ENCODE peak calls at places on chromosomes 3 and 15, in six cellular contexts. A, E, F, W, M and N are unnamed samples.

GRCh38 chr3:133937061-133937686 is 41.5 kb upstream of the RAB6B start:
- DNase-seq in F (no peak), A (no peak), W (no peak), M (no peak), E (no peak), N (no peak)

GRCh38 chr3:71114610-71115009 is 468.9 kb downstream of the FOXP1 start:
- DNase-seq in E (no peak), A (no peak), W (no peak), M (no peak), F (no peak), N (no peak)

GRCh38 chr3:152611905-152612304 is 223.0 kb upstream of the P2RY1 start:
- DNase-seq in E (no peak), F (no peak), M (no peak), W (no peak), A (no peak), N (no peak)

GRCh38 chr15:36392666-36393266 is 186.7 kb upstream of the CDIN1 start:
- DNase-seq in F (no peak), E (no peak), A (no peak), M (no peak), W (no peak), N (no peak)

GRCh38 chr3:39126532-39127071 is 19.1 kb downstream of the TTC21A start:
- DNase-seq in E (peak), M (peak), F (peak), W (no peak), A (no peak), N (no peak)

GRCh38 chr3:156456771-156457224 is 98.1 kb downstream of the SSR3 start:
- DNase-seq in A (no peak), M (peak), F (peak), W (no peak), E (no peak), N (no peak)

GRCh38 chr15:73928971-73929627 is 2.8 kb downstream of the LOXL1 start:
- DNase-seq in M (no peak), E (no peak), W (no peak), F (no peak), A (no peak), N (no peak)

GRCh38 chr3:39125837-39126500 is 18.5 kb downstream of the TTC21A start:
- DNase-seq in A (no peak), E (no peak), M (peak), W (no peak), F (peak), N (no peak)

GRCh38 chr15:67047149-67047661 is 18.2 kb upstream of the SMAD3 start:
- DNase-seq in E (no peak), W (no peak), A (no peak), F (no peak), M (no peak), N (no peak)

GRCh38 chr3:30655187-30655812 is 48.9 kb downstream of the TGFBR2 start:
- DNase-seq in M (peak), W (no peak), A (no peak), E (peak), F (peak), N (no peak)

GRCh38 chr3:21020681-21021080 is 730.3 kb downstream of the ZNF385D start:
- DNase-seq in W (no peak), F (no peak), M (no peak), E (no peak), A (no peak), N (no peak)

GRCh38 chr15:69493406-69493805 is 40.8 kb downstream of the RPLP1 start:
- DNase-seq in M (no peak), E (no peak), W (no peak), F (no peak), A (no peak), N (no peak)

GRCh38 chr3:112746675-112747276 is 99.9 kb downstream of the CD200R1L start:
- DNase-seq in E (no peak), F (peak), A (no peak), W (peak), M (peak), N (no peak)

GRCh38 chr3:146325170-146325569 is 74.3 kb upstream of the PLSCR4 start:
- DNase-seq in M (no peak), A (no peak), W (no peak), E (no peak), F (no peak), N (no peak)

GRCh38 chr3:181075098-181075497 is 85.6 kb upstream of the DNAJC19 start:
- DNase-seq in W (no peak), M (no peak), A (no peak), E (no peak), F (no peak), N (no peak)

GRCh38 chr15:97875513-97876285 is 84.8 kb upstream of the ARRDC4 start:
- DNase-seq in W (no peak), F (no peak), M (no peak), E (peak), A (no peak), N (no peak)

GRCh38 chr3:16849795-16850194 is 35.0 kb upstream of the PLCL2 start:
- DNase-seq in W (no peak), E (no peak), A (no peak), M (peak), F (peak), N (no peak)

GRCh38 chr3:125077864-125078263 is 22.1 kb upstream of the HEG1 start:
- DNase-seq in A (no peak), M (no peak), W (no peak), F (no peak), E (no peak), N (no peak)

GRCh38 chr15:69590932-69591524 is 138.4 kb downstream of the RPLP1 start:
- DNase-seq in A (no peak), E (no peak), M (no peak), W (no peak), F (no peak), N (no peak)

DNA sequence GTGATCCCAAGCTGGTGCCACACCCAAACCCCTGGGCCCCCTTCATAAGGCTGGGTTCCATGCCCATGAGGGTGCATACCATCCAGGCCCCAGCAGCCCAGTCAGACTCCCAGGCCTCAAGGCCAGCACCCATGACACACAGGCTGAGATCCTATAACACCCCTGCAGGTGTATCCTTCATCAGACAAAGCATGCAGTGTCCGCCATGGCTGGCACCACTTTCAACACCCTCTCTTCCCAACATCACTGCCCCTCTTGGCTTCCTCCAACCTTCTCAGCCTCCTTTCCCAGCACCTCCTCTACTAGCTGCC is 3.5 kb downstream of the CCDC51 start:
- DNase-seq in A (no peak), W (no peak), M (no peak), F (no peak), E (no peak), N (no peak)
- TF ChIP-seq CTCF in A (no peak), W (no peak), M (no peak), F (no peak), E (no peak), N (no peak)

DNA sequence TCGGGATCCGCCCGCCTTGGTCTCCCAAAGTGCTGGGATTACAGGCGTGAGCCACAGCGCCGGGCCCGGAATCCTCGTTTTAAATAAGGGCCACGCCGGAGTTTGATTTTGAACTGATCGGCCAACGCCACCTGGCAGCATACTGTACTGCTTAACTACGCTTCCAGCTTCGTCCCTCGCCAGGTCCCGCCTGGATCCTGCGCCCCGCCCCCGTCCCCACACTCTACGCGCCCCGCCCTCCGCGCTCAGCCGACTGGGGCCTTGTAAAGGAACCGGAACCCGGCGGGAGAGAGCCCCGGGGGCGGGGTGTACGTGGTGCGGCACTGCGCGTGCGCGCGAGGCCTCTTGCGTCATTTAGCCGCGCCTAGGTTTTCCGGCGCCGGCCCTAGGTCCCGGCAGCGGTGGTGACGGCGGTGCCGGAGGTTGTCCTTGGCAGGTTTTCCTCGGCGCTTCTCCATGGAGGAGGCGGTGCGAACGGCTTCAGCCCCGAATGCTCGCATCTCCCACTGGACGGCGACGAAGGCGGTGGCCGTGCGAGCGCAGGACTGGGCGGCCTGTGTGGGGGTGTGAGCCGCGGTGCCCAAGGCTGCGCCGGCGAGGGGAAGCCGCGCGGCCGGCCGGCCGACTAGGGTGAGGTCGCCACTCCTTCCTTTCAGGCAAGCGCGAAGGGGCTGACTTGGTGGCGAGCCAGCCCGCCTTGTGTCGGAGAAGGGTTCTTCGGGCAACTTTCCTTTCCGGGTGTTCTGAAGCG is at the start of gene NIPA2:
- DNase-seq in F (peak), A (peak), W (peak), M (peak), E (peak), N (peak)
- TF ChIP-seq CTCF in F (no peak), A (peak), W (peak), M (no peak), E (no peak), N (no peak)

GRCh38 chr15:79463781-79464270 is 31.7 kb downstream of the MINAR1 start:
- DNase-seq in W (no peak), E (no peak), A (no peak), M (no peak), F (no peak), N (no peak)
- TF ChIP-seq CTCF in W (no peak), E (no peak), A (no peak), M (no peak), F (no peak), N (no peak)

GRCh38 chr3:31981206-31982181 is at the start of the genes OSBPL10 and ZNF860:
- DNase-seq in E (peak), W (peak), A (peak), F (peak), M (peak), N (no peak)
- TF ChIP-seq CTCF in E (no peak), W (no peak), A (no peak), F (no peak), M (no peak), N (no peak)